ENCODE peak calls at places on chromosomes 2 and 18, in five cellular contexts. W is non-pigmented ciliary epithelial cell; G is activated T-cell treated with anti-CD3 and anti-CD28 coated beads, Interleukin-2, amount 50 U/mL, for 72 hours; Y is astrocyte of the spinal cord; J is right atrium auricular region. N is an unnamed sample.

GRCh38 chr2:10344105-10345066 is 41.7 kb downstream of the HPCAL1 start:
- DNase-seq in W (no peak), G (no peak), Y (no peak), J (no peak), N (no peak)

GRCh38 chr2:149490296-149490695 is 97.3 kb downstream of the MMADHC start:
- DNase-seq in G (no peak), Y (peak; percentile 12), W (no peak), J (no peak), N (no peak)

GRCh38 chr18:61079714-61080113 is 253.5 kb upstream of the CDH20 start:
- DNase-seq in W (no peak), Y (no peak), J (no peak), G (no peak), N (no peak)

GRCh38 chr18:42364042-42364441 is 409.0 kb downstream of the PIK3C3 start:
- DNase-seq in W (no peak), G (no peak), Y (no peak), J (no peak), N (no peak)

GRCh38 chr2:181140414-181140813 is 160.0 kb downstream of the UBE2E3 start:
- DNase-seq in G (no peak), W (no peak), J (no peak), Y (peak; percentile 20), N (no peak)

GRCh38 chr2:10048501-10049171 is 5.3 kb downstream of the KLF11 start:
- DNase-seq in W (no peak), J (no peak), Y (peak; percentile 55), G (no peak), N (no peak)

GRCh38 chr18:9743200-9744016 is 35.3 kb downstream of the RAB31 start:
- DNase-seq in J (no peak), G (no peak), W (peak; percentile 86), Y (peak; percentile 97), N (no peak)

GRCh38 chr2:200747668-200748618 is 63.8 kb upstream of the BZW1 start:
- DNase-seq in G (no peak), J (no peak), Y (peak; percentile 94), W (peak; percentile 98), N (no peak)

GRCh38 chr18:26617151-26617554 is 68.8 kb upstream of the KCTD1 start:
- DNase-seq in Y (peak; percentile 91), W (peak; percentile 97), J (no peak), G (no peak), N (no peak)

GRCh38 chr2:210623506-210623905 is 67.1 kb downstream of the CPS1 start:
- DNase-seq in G (no peak), Y (no peak), W (no peak), J (no peak), N (no peak)

GRCh38 chr2:159459279-159459678 is 157.1 kb downstream of the BAZ2B start:
- DNase-seq in Y (peak; percentile 12), G (no peak), J (no peak), W (no peak), N (no peak)

GRCh38 chr2:70247364-70248144 is 874 bp downstream of the TIA1 start:
- DNase-seq in J (no peak), W (no peak), Y (peak; percentile 42), G (no peak), N (no peak)

GRCh38 chr2:150125708-150126107 is 361.8 kb downstream of the RND3 start:
- DNase-seq in G (no peak), W (peak; percentile 71), Y (peak; percentile 81), J (no peak), N (no peak)

GRCh38 chr2:185511925-185512324 is 226.7 kb upstream of the FSIP2 start:
- DNase-seq in Y (no peak), W (no peak), G (no peak), J (no peak), N (no peak)